ENCODE peak calls at places on chromosome 20, in four cellular contexts. P is heart left ventricle; V is heart right ventricle; O is CD4-positive, CD25-positive, alpha-beta regulatory T cell. N is an unnamed sample.

GRCh38 chr20:40279390-40279789 is 409.6 kb downstream of the MAFB start:
- DNase-seq in P (peak), O (no peak), V (peak), N (peak)

GRCh38 chr20:7695622-7696021 is 244.6 kb downstream of the HAO1 start:
- DNase-seq in O (no peak), P (no peak), V (no peak), N (no peak)

GRCh38 chr20:1879934-1880333 is 15.3 kb upstream of the SIRPA start:
- DNase-seq in P (no peak), O (no peak), V (no peak), N (no peak)

GRCh38 chr20:17697171-17697570 is 2.6 kb upstream of the BANF2 start:
- DNase-seq in P (no peak), V (no peak), O (no peak), N (no peak)

GRCh38 chr20:60203451-60203850 is 245.2 kb downstream of the CDH26 start:
- DNase-seq in P (no peak), O (no peak), V (no peak), N (no peak)

GRCh38 chr20:58892126-58892931 is 39.8 kb downstream of the GNAS start:
- DNase-seq in V (peak), P (peak), O (peak), N (peak)

GRCh38 chr20:14712302-14712739 is 374.9 kb upstream of the FLRT3 start:
- DNase-seq in V (no peak), O (no peak), P (no peak), N (no peak)

GRCh38 chr20:11260611-11261010 is 586.8 kb upstream of the JAG1 start:
- DNase-seq in P (no peak), V (no peak), O (no peak), N (no peak)

GRCh38 chr20:54510546-54511129 is 35.2 kb downstream of the DOK5 start:
- DNase-seq in V (peak), O (no peak), P (peak), N (no peak)

GRCh38 chr20:22447448-22447778 is 137.0 kb downstream of the FOXA2 start:
- DNase-seq in O (no peak), V (no peak), P (no peak), N (no peak)

GRCh38 chr20:25000268-25000801 is 7.8 kb upstream of the APMAP start:
- DNase-seq in O (no peak), V (peak), P (peak), N (peak)

GRCh38 chr20:23659989-23660837 is 22.5 kb upstream of the CST3 start:
- DNase-seq in P (peak), O (no peak), V (peak), N (no peak)

GRCh38 chr20:36745234-36745926 is 510 bp downstream of the NDRG3 start:
- DNase-seq in O (no peak), V (peak), P (peak), N (peak)

GRCh38 chr20:57124800-57125399 is 141.5 kb downstream of the BMP7 start:
- DNase-seq in O (no peak), P (no peak), V (no peak), N (no peak)

GRCh38 chr20:34570859-34571306 is 12.4 kb downstream of the MAP1LC3A start:
- DNase-seq in V (no peak), O (no peak), P (no peak), N (no peak)

GRCh38 chr20:17808357-17808756 is 108.6 kb downstream of the BANF2 start:
- DNase-seq in P (peak), V (peak), O (no peak), N (no peak)

GRCh38 chr20:25984933-25985332 is 288.3 kb upstream of the ZNF337 start:
- DNase-seq in V (peak), P (peak), O (peak), N (peak)

GRCh38 chr20:33850159-33850558 is 39.0 kb downstream of the CHMP4B start:
- DNase-seq in V (no peak), O (no peak), P (no peak), N (no peak)

GRCh38 chr20:34541264-34541901 is 17.1 kb upstream of the MAP1LC3A start:
- DNase-seq in O (no peak), P (no peak), V (no peak), N (peak)

GRCh38 chr20:35171753-35172433 is at the start of gene PROCR:
- DNase-seq in P (peak), V (peak), O (no peak), N (peak)

GRCh38 chr20:60057866-60058807 is 99.9 kb downstream of the CDH26 start:
- DNase-seq in P (peak), O (peak), V (peak), N (peak)

GRCh38 chr20:8162610-8163009 is 30.5 kb downstream of the PLCB1 start:
- DNase-seq in V (no peak), O (no peak), P (no peak), N (no peak)

GRCh38 chr20:59723607-59724456 is 119.5 kb downstream of the PHACTR3 start:
- DNase-seq in P (no peak), O (no peak), V (no peak), N (no peak)

DNA sequence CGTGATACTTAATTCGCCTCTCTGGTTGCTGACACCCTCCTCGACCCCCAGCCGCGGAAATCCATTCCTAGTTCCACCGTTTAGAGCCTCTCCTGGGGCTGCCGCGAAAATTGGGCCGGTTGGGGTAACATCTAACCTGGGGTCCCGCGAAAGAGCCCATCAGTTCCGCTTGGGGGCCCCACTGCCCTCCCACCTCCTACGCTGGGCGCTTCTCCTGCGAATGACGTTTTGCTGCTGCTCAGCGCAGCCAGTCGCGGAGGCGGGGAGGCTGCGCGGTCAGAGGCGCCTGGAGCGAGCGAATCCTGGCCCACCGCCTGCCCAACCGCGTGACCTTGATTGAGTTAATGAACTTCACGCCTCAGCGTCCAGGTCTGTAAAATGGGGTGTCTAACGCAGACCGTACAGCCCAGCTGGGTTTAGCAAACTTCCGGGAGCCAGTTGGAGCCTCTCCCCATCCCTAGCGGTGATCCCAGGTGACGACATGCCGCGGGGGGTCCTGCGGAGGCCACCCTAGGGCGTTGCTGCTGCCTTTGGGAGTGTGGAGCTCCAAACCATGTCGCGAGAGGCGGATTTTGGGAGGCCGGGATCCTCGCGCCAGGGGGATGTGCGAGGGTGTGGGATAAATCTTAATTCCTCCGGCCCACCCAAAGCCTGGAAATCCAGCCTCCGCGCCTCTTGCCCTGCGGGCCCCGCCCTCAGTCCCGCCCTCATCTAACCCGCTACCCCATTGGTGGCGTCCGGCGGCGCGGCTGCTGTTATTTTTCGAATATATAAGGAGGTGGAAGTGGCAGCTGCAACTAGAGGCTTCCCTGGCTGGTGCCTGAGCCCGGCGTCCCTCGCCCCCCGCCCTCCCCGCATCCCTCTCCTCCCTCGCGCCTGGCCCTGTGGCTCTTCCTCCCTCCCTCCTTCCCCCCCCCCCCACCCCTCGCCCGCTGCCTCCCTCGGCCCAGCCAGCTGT is at the start of gene CDC25B:
- DNase-seq in V (peak), O (peak), P (peak), N (peak)
- H3K27ac ChIP-seq in V (peak), O (peak), P (peak), N (peak)

DNA sequence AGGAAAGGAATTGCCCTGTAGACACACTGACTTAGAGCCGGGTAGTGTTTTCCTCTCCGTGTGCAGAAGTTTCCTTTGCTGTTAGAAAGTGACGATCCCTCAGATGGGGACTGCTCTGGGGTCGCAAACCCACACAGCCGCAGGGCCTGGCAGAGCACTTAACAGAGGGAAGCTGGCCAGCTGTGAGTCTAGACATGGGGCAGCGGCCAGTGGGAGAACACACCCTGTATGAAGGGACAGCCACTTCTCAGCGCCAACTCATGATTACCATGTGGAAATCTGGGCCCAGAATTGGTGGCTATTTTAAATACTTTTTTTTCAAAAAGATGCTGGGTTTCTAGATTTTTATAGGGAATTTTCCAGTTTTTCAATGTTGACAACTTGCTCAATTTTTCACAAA is 39.4 kb downstream of the SLC9A8 start:
- DNase-seq in P (peak), V (peak), O (no peak), N (peak)
- H3K27ac ChIP-seq in P (peak), V (peak), O (no peak), N (peak)

GRCh38 chr20:44946266-44946852 is 13.8 kb downstream of the TOMM34 start:
- DNase-seq in P (no peak), V (no peak), O (no peak), N (no peak)
- H3K27ac ChIP-seq in P (no peak), V (no peak), O (no peak), N (no peak)

DNA sequence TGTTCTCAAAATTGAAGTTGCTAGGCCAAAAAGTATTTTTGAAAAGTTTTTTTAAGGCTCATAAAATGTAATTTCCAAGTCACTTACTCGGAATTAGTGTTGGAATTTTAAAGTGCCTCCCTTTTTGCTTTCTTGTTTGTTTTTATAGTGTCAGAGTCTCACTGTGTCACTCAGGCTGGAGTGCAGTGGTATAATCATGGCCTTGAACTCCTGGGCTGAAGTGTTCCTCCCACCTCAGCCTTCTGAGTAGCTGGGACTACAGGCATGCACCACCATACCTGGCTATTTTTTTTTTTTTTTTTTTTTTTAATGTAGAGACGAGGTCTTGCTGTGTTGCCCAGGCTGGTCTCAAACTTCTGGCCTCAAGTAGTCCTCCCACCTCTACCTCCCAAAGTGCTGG is 40.0 kb upstream of the GNRH2 start:
- DNase-seq in V (no peak), P (no peak), O (no peak), N (no peak)
- H3K27ac ChIP-seq in V (no peak), P (no peak), O (no peak), N (no peak)

GRCh38 chr20:21301940-21302644 is 1.0 kb upstream of the XRN2 start:
- DNase-seq in V (no peak), O (no peak), P (no peak), N (no peak)
- H3K27ac ChIP-seq in V (peak), O (no peak), P (peak), N (no peak)

GRCh38 chr20:63810730-63811490 is 20.2 kb downstream of the ZBTB46 start:
- DNase-seq in P (no peak), O (no peak), V (no peak), N (no peak)
- H3K27ac ChIP-seq in P (no peak), O (no peak), V (no peak), N (no peak)

GRCh38 chr20:51876511-51876910 is 74.2 kb upstream of the SALL4 start:
- DNase-seq in O (no peak), P (no peak), V (no peak), N (no peak)
- H3K27ac ChIP-seq in O (no peak), P (no peak), V (no peak), N (no peak)

DNA sequence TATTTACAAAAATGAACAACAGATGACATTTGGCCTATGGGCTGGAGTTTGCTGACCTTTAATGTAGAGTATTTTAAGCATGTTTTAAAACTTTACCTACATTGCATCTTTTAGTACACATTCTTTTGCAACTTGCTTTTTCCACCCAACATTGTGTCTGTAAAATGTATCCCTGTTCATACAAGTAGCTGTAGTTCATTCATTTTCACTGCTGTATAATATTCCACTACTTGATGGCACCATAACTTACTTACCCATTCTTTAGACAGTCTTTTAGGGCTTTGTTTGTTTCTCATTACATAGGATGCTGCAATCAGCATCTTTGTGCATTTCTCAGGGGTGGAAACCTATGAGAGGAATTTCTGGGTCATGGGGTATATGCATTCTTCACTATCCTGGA is 115.1 kb downstream of the EYA2 start:
- DNase-seq in P (no peak), O (no peak), V (no peak), N (no peak)
- H3K27ac ChIP-seq in P (no peak), O (no peak), V (no peak), N (no peak)

GRCh38 chr20:50673831-50674825 is 17.2 kb downstream of the RIPOR3 start:
- DNase-seq in O (no peak), V (no peak), P (no peak), N (no peak)
- H3K27ac ChIP-seq in O (no peak), V (no peak), P (peak), N (no peak)

GRCh38 chr20:63314566-63315239 is 21.7 kb downstream of the COL20A1 start:
- DNase-seq in V (no peak), O (no peak), P (no peak), N (peak)
- H3K27ac ChIP-seq in V (no peak), O (no peak), P (no peak), N (no peak)

N was measured in aorta.